ENCODE peak calls at places on chromosomes 1 and 21, in eight cellular contexts. P is psoas muscle, C is lower lobe of right lung, V is breast epithelium, G is lower leg skin, B is endodermal cell, Y is cardiac muscle cell, M is esophagus muscularis mucosa. T is an unnamed sample.

GRCh38 chr21:46489162-46489663 is 30.5 kb downstream of the DIP2A start:
- DNase-seq in B (no peak), V (no peak), M (no peak), G (no peak), C (no peak), Y (no peak), P (no peak), T (no peak)

GRCh38 chr1:202433155-202434043 is 84.9 kb downstream of the PPP1R12B start:
- DNase-seq in B (no peak), G (no peak), M (no peak), V (no peak), Y (no peak), C (no peak), P (no peak), T (no peak)

GRCh38 chr21:34944015-34944755 is 104.9 kb downstream of the RUNX1 start:
- DNase-seq in V (no peak), P (no peak), B (no peak), M (no peak), G (no peak), Y (no peak), C (no peak), T (no peak)

GRCh38 chr1:96309783-96310182 is 411.8 kb upstream of the PTBP2 start:
- DNase-seq in G (no peak), P (no peak), B (no peak), M (no peak), Y (no peak), V (no peak), C (no peak), T (no peak)

GRCh38 chr1:96414598-96414997 is 307.0 kb upstream of the PTBP2 start:
- DNase-seq in V (no peak), P (no peak), C (no peak), G (no peak), B (no peak), Y (peak; percentile 23), M (no peak), T (no peak)

GRCh38 chr1:21589618-21590017 is 79.5 kb downstream of the RAP1GAP start:
- DNase-seq in M (no peak), B (no peak), G (no peak), C (no peak), V (no peak), P (no peak), Y (no peak), T (no peak)

GRCh38 chr1:230069813-230070212 is 2.8 kb downstream of the GALNT2 start:
- DNase-seq in P (no peak), V (no peak), M (no peak), B (peak; percentile 41), G (no peak), Y (peak; percentile 9), C (no peak), T (no peak)

GRCh38 chr21:46056450-46056903 is 41.4 kb upstream of the COL6A2 start:
- DNase-seq in B (peak; percentile 48), Y (peak; percentile 41), P (peak; percentile 87), C (peak; percentile 53), V (peak; percentile 67), M (peak; percentile 95), G (peak; percentile 94), T (no peak)

GRCh38 chr1:217139513-217139912 is 416.3 kb upstream of the ESRRG start:
- DNase-seq in C (no peak), Y (peak; percentile 78), V (no peak), P (no peak), B (peak; percentile 73), G (no peak), M (no peak), T (no peak)

GRCh38 chr1:116777831-116778830 is 23.9 kb downstream of the CD2 start:
- DNase-seq in C (no peak), P (no peak), V (no peak), G (no peak), B (no peak), M (no peak), Y (no peak), T (no peak)

GRCh38 chr1:22452401-22452963 is 831 bp downstream of the ZBTB40 start:
- DNase-seq in C (no peak), G (no peak), M (peak; percentile 93), B (peak; percentile 64), P (peak; percentile 32), V (no peak), Y (peak; percentile 56), T (no peak)

GRCh38 chr1:58155418-58156123 is 391.0 kb downstream of the OMA1 start:
- DNase-seq in B (peak; percentile 82), C (no peak), M (no peak), Y (peak; percentile 68), G (no peak), P (no peak), V (no peak), T (no peak)

GRCh38 chr1:109792056-109792831 is 28.5 kb upstream of the EPS8L3 start:
- DNase-seq in C (peak; percentile 75), P (peak; percentile 65), Y (peak; percentile 94), G (peak; percentile 92), V (peak; percentile 58), M (no peak), B (peak; percentile 86), T (no peak)

GRCh38 chr21:8991968-8992621 is 1529.3 kb upstream of the TPTE start:
- DNase-seq in C (no peak), B (no peak), G (peak; percentile 80), M (peak; percentile 94), P (no peak), V (no peak), Y (no peak), T (no peak)

GRCh38 chr1:240784776-240785175 is 172.8 kb upstream of the GREM2 start:
- DNase-seq in B (no peak), C (no peak), P (no peak), M (no peak), V (no peak), G (no peak), Y (no peak), T (no peak)

GRCh38 chr1:212503714-212504113 is 71.0 kb downstream of the NENF start:
- DNase-seq in M (no peak), V (no peak), G (no peak), C (no peak), Y (no peak), B (no peak), P (no peak), T (no peak)
- TF ChIP-seq CTCF in M (no peak), V (no peak), G (no peak), C (no peak), Y (no peak), B (no peak), P (no peak), T (no peak)

GRCh38 chr1:156623946-156624813 is 5.0 kb downstream of the HAPLN2 start:
- DNase-seq in M (no peak), G (peak; percentile 89), C (peak; percentile 53), B (peak; percentile 94), P (peak; percentile 37), Y (peak; percentile 84), V (peak; percentile 52), T (no peak)
- H3K4me3 ChIP-seq in M (peak overlapping the region; percentile 49), G (peak overlapping the region; percentile 7), C (peak overlapping the region; percentile 50), B (peak overlapping the region; percentile 64), P (peak overlapping the region; percentile 60), Y (peak overlapping the region; percentile 25), V (peak overlapping the region; percentile 33), T (peak overlapping the region; percentile 35)

DNA sequence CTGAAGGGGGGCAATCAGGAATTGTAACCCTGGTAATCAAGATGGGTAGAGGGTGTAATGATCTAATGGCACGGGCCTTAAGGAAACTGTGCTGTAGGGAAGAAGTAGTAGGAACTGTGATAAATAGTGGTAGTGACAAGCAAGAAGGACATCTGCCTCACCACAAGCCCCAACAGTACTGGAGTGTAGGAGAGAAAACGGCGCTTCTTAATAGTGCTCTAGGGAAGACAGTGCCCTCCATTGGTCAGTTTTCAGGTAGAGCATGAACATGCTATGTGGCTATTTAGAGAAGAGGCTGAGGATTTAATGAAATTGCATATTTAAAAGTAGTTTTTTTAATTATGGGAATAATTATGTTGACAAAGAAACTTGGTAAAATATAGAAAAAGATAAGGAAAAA is 32.2 kb downstream of the SLC30A7 start:
- DNase-seq in G (no peak), Y (peak; percentile 9), P (no peak), M (no peak), B (peak; percentile 65), C (no peak), V (no peak), T (no peak)
- TF ChIP-seq CTCF in G (no peak), Y (no peak), P (no peak), M (no peak), B (peak; percentile 65), C (no peak), V (no peak), T (peak; percentile 16)

GRCh38 chr1:30328100-30328370 is 395.4 kb downstream of the MATN1 start:
- DNase-seq in C (no peak), P (no peak), M (peak; percentile 88), B (peak; percentile 27), Y (no peak), V (no peak), G (no peak), T (no peak)
- H3K4me3 ChIP-seq in C (no peak overlapping the region), P (no peak overlapping the region), M (no peak overlapping the region), B (no peak overlapping the region), Y (no peak overlapping the region), V (no peak overlapping the region), G (no peak overlapping the region), T (no peak overlapping the region)

DNA sequence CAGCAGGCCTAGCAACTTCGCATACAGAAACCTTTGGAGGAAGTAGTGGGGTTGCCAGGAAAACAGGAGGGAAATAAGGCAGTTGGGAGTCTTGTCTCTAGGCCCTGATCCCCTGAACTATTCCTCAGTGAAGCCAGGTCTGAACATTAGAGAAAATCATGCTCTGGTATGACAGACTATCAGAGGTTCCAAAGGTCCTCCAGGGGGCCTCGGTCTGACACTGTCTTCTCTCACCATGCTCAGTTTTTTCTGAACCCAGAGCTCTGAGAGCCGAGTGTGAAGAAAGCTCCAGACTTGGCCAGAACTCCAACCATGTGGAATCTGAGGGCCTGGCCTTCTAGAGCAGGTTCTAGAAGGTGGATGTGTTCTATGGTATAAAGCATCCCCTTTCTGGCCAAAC is 4.0 kb downstream of the TOMM40L start:
- DNase-seq in G (no peak), P (no peak), M (no peak), V (no peak), C (no peak), Y (peak; percentile 38), B (peak; percentile 70), T (no peak)
- TF ChIP-seq CTCF in G (no peak), P (no peak), M (no peak), V (no peak), C (no peak), Y (no peak), B (peak; percentile 73), T (peak; percentile 33)